ENCODE peak calls at places on chromosomes 1 and 21, in ten cellular contexts. E is endothelial cell of umbilical vein; M is stimulated activated CD4-positive, alpha-beta T cell treated with anti-CD3 and anti-CD28 coated beads, TNF-alpha, amount 100 ng/mL, for 1 hour; Z is activated T-cell treated with anti-CD3 and anti-CD28 coated beads, Interleukin-2, amount 50 U/mL, for 24 hours; A is nephron progenitor cell; G is MCF 10A; H is NCI-H510A treated with DMSO at 0.1 percent for 48 hours; N is fibroblast of pulmonary artery; P is IMR-90; X is activated CD8-positive, alpha-beta memory T cell treated with anti-CD3 and anti-CD28 coated beads for 48 hours. I is an unnamed sample.

GRCh38 chr1:8813991-8814390 is 3.4 kb downstream of the RERE start:
- DNase-seq in A (no peak), E (no peak), M (no peak), X (no peak), N (no peak), G (no peak), H (no peak), P (peak; percentile 35), Z (no peak), I (no peak)

GRCh38 chr1:19877821-19878636 is 4.2 kb upstream of the OTUD3 start:
- DNase-seq in H (peak; percentile 71), E (no peak), A (no peak), N (no peak), G (peak; percentile 66), P (no peak), Z (no peak), X (no peak), M (no peak), I (no peak)

GRCh38 chr1:2202008-2202575 is 7.5 kb upstream of the FAAP20 start:
- DNase-seq in Z (no peak), P (no peak), E (no peak), N (no peak), H (no peak), G (no peak), A (no peak), M (no peak), X (no peak), I (no peak)

GRCh38 chr21:43824250-43824882 is 35.0 kb downstream of the RRP1 start:
- DNase-seq in A (no peak), H (no peak), M (no peak), E (no peak), Z (no peak), N (peak; percentile 47), G (peak; percentile 53), P (peak; percentile 62), X (no peak), I (no peak)

GRCh38 chr1:19437911-19438310 is 47.4 kb downstream of the CAPZB start:
- DNase-seq in X (no peak), A (peak; percentile 62), P (peak; percentile 48), Z (no peak), H (peak; percentile 70), G (no peak), N (peak; percentile 98), M (no peak), E (peak; percentile 97), I (no peak)

GRCh38 chr1:202081992-202082391 is 40.7 kb upstream of the GPR37L1 start:
- DNase-seq in N (no peak), X (no peak), P (no peak), M (no peak), E (no peak), H (no peak), Z (no peak), G (no peak), A (no peak), I (no peak)

GRCh38 chr1:25658791-25659431 is 42.3 kb downstream of the MAN1C1 start:
- DNase-seq in N (peak; percentile 28), A (no peak), M (no peak), H (no peak), E (no peak), X (no peak), G (no peak), Z (peak; percentile 25), P (no peak), I (no peak)

GRCh38 chr21:45267390-45267760 is 20.3 kb downstream of the POFUT2 start:
- DNase-seq in H (no peak), M (no peak), P (no peak), N (no peak), A (no peak), Z (no peak), X (no peak), G (no peak), E (no peak), I (no peak)

GRCh38 chr21:44407493-44407892 is 47.8 kb upstream of the LRRC3 start:
- DNase-seq in M (no peak), X (no peak), N (no peak), A (no peak), E (no peak), H (no peak), P (no peak), G (no peak), Z (peak; percentile 46), I (peak; percentile 27)

I was measured in stimulated activated CD8-positive, alpha-beta memory T cell treated with anti-CD3 and anti-CD28 coated beads, Interleukin-7, amount 100 ng/mL, for 4 hours.